ENCODE peak calls at places on chromosomes 7 and 10, in six cellular contexts. T, I, O, V, U and Z are unnamed samples.

GRCh38 chr7:138625084-138625848 is 75.9 kb downstream of the SVOPL start:
- DNase-seq in O (no peak), U (no peak), I (no peak), T (no peak), V (no peak), Z (no peak)

GRCh38 chr7:149670288-149670687 is 103.1 kb downstream of the ZNF467 start:
- DNase-seq in I (no peak), U (no peak), O (peak), V (no peak), T (no peak), Z (no peak)

GRCh38 chr7:74061840-74062539 is 21.6 kb upstream of the LIMK1 start:
- DNase-seq in V (peak), U (peak), O (peak), I (peak), T (peak), Z (peak)

GRCh38 chr10:114068054-114068707 is 24.5 kb downstream of the ADRB1 start:
- DNase-seq in V (no peak), O (no peak), I (no peak), U (no peak), T (no peak), Z (no peak)

GRCh38 chr7:7861211-7861633 is 107.4 kb upstream of the GLCCI1 start:
- DNase-seq in T (peak), U (no peak), I (peak), O (peak), V (no peak), Z (no peak)

GRCh38 chr10:80356563-80356999 is at the start of the genes DYDC1 and DYDC2:
- DNase-seq in O (no peak), I (no peak), U (no peak), T (no peak), V (peak), Z (no peak)

GRCh38 chr7:149125189-149125863 is 798 bp downstream of the ZNF425 start:
- DNase-seq in T (no peak), U (no peak), V (no peak), I (no peak), O (peak), Z (no peak)

GRCh38 chr7:47587976-47588375 is 6.1 kb upstream of the TNS3 start:
- DNase-seq in O (no peak), U (no peak), I (no peak), V (no peak), T (no peak), Z (no peak)

GRCh38 chr10:122531261-122531660 is 29.3 kb upstream of the DMBT1 start:
- DNase-seq in T (no peak), O (no peak), I (no peak), U (no peak), V (no peak), Z (no peak)

GRCh38 chr7:79520543-79520942 is 67.1 kb upstream of the MAGI2 start:
- DNase-seq in T (no peak), U (no peak), O (no peak), V (no peak), I (no peak), Z (no peak)

GRCh38 chr10:101367569-101368453 is 13.8 kb downstream of the BTRC start:
- DNase-seq in U (no peak), I (peak), T (peak), V (no peak), O (peak), Z (no peak)

GRCh38 chr7:108246227-108246837 is 116.2 kb upstream of the LAMB4 start:
- DNase-seq in T (peak), U (no peak), V (no peak), I (peak), O (peak), Z (peak)

GRCh38 chr7:27204851-27205322 is 5.0 kb upstream of the HOXA13 start:
- DNase-seq in O (no peak), U (no peak), I (no peak), T (no peak), V (peak), Z (no peak)

GRCh38 chr7:81752318-81752714 is 17.5 kb downstream of the HGF start:
- DNase-seq in T (no peak), O (no peak), U (no peak), V (no peak), I (no peak), Z (no peak)

GRCh38 chr7:156903232-156903909 is 10.4 kb upstream of the LMBR1 start:
- DNase-seq in V (no peak), T (no peak), U (peak), O (peak), I (no peak), Z (no peak)

GRCh38 chr7:151388430-151388829 is 21.4 kb downstream of the WDR86 start:
- DNase-seq in T (no peak), V (peak), O (no peak), U (no peak), I (no peak), Z (no peak)

GRCh38 chr7:149881328-149882263 is 7.8 kb downstream of the ATP6V0E2 start:
- DNase-seq in O (no peak), T (no peak), U (no peak), V (no peak), I (no peak), Z (no peak)

GRCh38 chr7:23473848-23474097 is 3.5 kb upstream of the IGF2BP3 start:
- DNase-seq in O (no peak), I (no peak), T (no peak), U (no peak), V (no peak), Z (no peak)

GRCh38 chr10:28120043-28120749 is 121.3 kb upstream of the ODAD2 start:
- DNase-seq in T (no peak), U (no peak), I (no peak), O (no peak), V (peak), Z (no peak)

GRCh38 chr10:101087965-101088364 is 26.2 kb downstream of the KAZALD1 start:
- DNase-seq in T (no peak), I (no peak), U (no peak), V (no peak), O (no peak), Z (no peak)

GRCh38 chr10:1375805-1376170 is 319.6 kb downstream of the WDR37 start:
- DNase-seq in U (no peak), I (no peak), T (no peak), O (no peak), V (no peak), Z (no peak)

GRCh38 chr7:129519464-129519863 is 17.1 kb downstream of the SMKR1 start:
- DNase-seq in O (no peak), V (no peak), U (no peak), T (no peak), I (no peak), Z (no peak)

GRCh38 chr10:103480521-103480920 is 1.5 kb upstream of the CALHM3 start:
- DNase-seq in T (no peak), I (no peak), O (peak), V (no peak), U (no peak), Z (no peak)

GRCh38 chr7:94509879-94510581 is 421 bp downstream of the CASD1 start:
- DNase-seq in U (peak), O (peak), V (peak), I (no peak), T (no peak), Z (no peak)

GRCh38 chr10:15485684-15486316 is 114.7 kb upstream of the FAM171A1 start:
- DNase-seq in T (no peak), U (peak), O (peak), V (no peak), I (no peak), Z (no peak)

GRCh38 chr7:34727464-34727995 is 69.5 kb downstream of the NPSR1 start:
- DNase-seq in O (no peak), U (no peak), T (peak), V (no peak), I (no peak), Z (no peak)

GRCh38 chr7:112204072-112204775 is 2.0 kb downstream of the DOCK4 start:
- DNase-seq in T (no peak), O (peak), U (no peak), I (no peak), V (no peak), Z (no peak)

GRCh38 chr10:6423004-6423403 is 157.1 kb downstream of the PRKCQ start:
- DNase-seq in V (no peak), T (no peak), I (no peak), U (no peak), O (no peak), Z (no peak)

GRCh38 chr10:69425513-69426298 is 9.0 kb upstream of the TACR2 start:
- DNase-seq in T (no peak), U (no peak), I (no peak), O (no peak), V (no peak), Z (no peak)

GRCh38 chr10:47367646-47368045 is 16.4 kb downstream of the ZNF488 start:
- DNase-seq in V (no peak), T (no peak), U (peak), I (no peak), O (no peak), Z (no peak)

GRCh38 chr10:130073912-130074311 is 36.7 kb downstream of the C10orf143 start:
- DNase-seq in U (no peak), I (no peak), T (no peak), V (no peak), O (no peak), Z (no peak)

GRCh38 chr10:130072247-130072646 is 38.4 kb downstream of the C10orf143 start:
- DNase-seq in O (no peak), V (no peak), I (no peak), T (no peak), U (no peak), Z (no peak)

GRCh38 chr10:130076681-130077080 is 33.9 kb downstream of the C10orf143 start:
- DNase-seq in V (no peak), T (no peak), O (no peak), I (no peak), U (no peak), Z (no peak)

GRCh38 chr10:130078120-130078519 is 32.5 kb downstream of the C10orf143 start:
- DNase-seq in T (no peak), O (no peak), V (no peak), U (no peak), I (no peak), Z (no peak)

DNA sequence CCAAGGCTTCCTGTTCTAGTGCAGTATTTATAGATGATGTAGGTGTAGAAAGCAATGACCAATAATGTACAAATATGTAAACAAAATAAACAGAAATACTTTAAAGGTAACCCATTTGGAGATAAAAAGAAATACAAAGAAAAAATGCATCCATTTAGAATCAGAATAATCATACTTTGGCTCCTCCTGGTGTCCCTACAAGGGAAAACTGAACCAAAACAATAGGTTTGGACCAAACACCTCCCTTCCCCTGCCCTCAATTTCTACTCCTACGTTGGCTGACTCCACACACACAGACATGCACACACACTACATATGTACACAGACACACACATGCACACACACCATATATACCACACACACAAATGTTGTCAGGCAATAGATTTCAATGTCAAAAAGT is 36.0 kb downstream of the C10orf143 start:
- DNase-seq in T (no peak), V (no peak), O (no peak), U (no peak), I (no peak), Z (no peak)
- TF ChIP-seq CTCF in T (no peak), V (no peak), O (no peak), U (no peak), I (no peak), Z (no peak)

DNA sequence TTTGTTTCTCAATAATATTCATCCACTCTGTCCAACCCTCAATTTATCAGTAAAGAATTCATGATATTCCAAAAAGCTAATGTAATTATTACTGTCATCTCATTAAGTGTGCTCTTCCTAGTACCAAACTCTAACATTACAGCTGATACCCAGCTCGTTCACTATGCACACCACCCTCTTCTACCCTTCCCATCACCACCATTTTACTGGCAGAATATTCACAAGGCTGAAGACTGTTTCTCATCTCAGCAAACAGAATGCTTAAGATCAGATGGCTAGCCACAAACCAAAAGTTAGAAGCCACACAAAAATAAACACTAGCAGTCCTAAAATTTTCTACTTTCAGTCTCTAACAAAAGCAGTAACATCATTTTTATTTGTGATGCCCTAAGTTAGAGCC is 121.5 kb downstream of the SRPK2 start:
- DNase-seq in O (no peak), V (no peak), I (no peak), U (no peak), T (no peak), Z (no peak)
- H3K4me3 ChIP-seq in O (no peak), V (no peak), I (peak), U (peak), T (no peak), Z (no peak)

GRCh38 chr7:84218681-84219080 is 24.1 kb upstream of the SEMA3A start:
- DNase-seq in U (no peak), T (no peak), V (no peak), O (peak), I (no peak), Z (no peak)

GRCh38 chr7:84219310-84219709 is 24.7 kb upstream of the SEMA3A start:
- DNase-seq in O (peak), V (no peak), I (no peak), U (no peak), T (no peak), Z (no peak)

DNA sequence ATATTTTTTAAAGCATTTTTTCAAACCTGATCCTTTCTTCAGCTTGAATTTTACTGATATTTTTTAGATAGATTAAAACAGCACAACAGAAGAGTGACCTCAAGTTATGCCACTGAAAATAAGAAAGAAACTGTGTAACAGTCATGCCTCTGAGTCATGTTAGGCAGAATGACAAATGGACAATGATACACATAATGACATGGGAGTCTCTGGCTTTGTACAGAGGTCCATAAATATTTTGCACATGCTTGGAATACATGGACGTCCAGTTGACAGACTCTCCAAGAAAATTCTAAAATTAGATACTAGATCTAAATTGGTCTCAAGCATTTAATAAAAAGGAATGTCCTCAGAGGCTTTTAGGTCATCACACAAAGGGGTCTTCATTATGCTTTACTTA is 21.9 kb upstream of the SEMA3A start:
- DNase-seq in V (no peak), O (peak), I (no peak), U (no peak), T (no peak), Z (no peak)
- TF ChIP-seq CTCF in V (no peak), O (no peak), I (no peak), U (no peak), T (no peak), Z (no peak)

GRCh38 chr7:56053993-56054392 is 2.4 kb downstream of the CCT6A start:
- DNase-seq in U (no peak), T (no peak), O (no peak), I (no peak), V (no peak), Z (no peak)

GRCh38 chr7:56051339-56052191 is at the start of the genes CCT6A and PSPH:
- DNase-seq in T (peak), U (peak), V (peak), O (peak), I (peak), Z (peak)

GRCh38 chr7:56048245-56048644 is 3.0 kb downstream of the PSPH start:
- DNase-seq in T (no peak), V (no peak), U (no peak), I (no peak), O (no peak), Z (no peak)

GRCh38 chr7:56051053-56051338 is 248 bp downstream of the PSPH start:
- DNase-seq in V (no peak), I (no peak), T (no peak), U (no peak), O (no peak), Z (no peak)

GRCh38 chr7:56053379-56053778 is 1.8 kb downstream of the CCT6A start:
- DNase-seq in I (no peak), U (no peak), O (no peak), V (no peak), T (no peak), Z (no peak)
- H3K4me3 ChIP-seq in I (no peak), U (no peak), O (no peak), V (no peak), T (peak), Z (peak)

GRCh38 chr7:124077546-124077945 is 44.7 kb upstream of the TMEM229A start:
- DNase-seq in U (no peak), V (no peak), O (no peak), T (no peak), I (no peak), Z (no peak)
- TF ChIP-seq CTCF in U (no peak), V (no peak), O (no peak), T (no peak), I (no peak), Z (no peak)

GRCh38 chr7:92716825-92717580 is 119.4 kb downstream of the CDK6 start:
- DNase-seq in U (no peak), O (no peak), T (no peak), I (no peak), V (no peak), Z (no peak)
- H3K4me3 ChIP-seq in U (peak), O (no peak), T (peak), I (no peak), V (no peak), Z (no peak)

GRCh38 chr10:124624875-124625274 is 119.3 kb downstream of the FAM53B start:
- DNase-seq in U (no peak), O (no peak), T (no peak), I (no peak), V (no peak), Z (no peak)

GRCh38 chr10:124628676-124629021 is 115.5 kb downstream of the FAM53B start:
- DNase-seq in T (no peak), V (no peak), U (no peak), O (no peak), I (no peak), Z (no peak)

GRCh38 chr10:124627851-124628675 is 116.1 kb downstream of the FAM53B start:
- DNase-seq in U (no peak), V (no peak), I (no peak), T (no peak), O (no peak), Z (no peak)

GRCh38 chr10:124625831-124626238 is 118.3 kb downstream of the FAM53B start:
- DNase-seq in U (no peak), T (no peak), V (no peak), O (peak), I (no peak), Z (no peak)

DNA sequence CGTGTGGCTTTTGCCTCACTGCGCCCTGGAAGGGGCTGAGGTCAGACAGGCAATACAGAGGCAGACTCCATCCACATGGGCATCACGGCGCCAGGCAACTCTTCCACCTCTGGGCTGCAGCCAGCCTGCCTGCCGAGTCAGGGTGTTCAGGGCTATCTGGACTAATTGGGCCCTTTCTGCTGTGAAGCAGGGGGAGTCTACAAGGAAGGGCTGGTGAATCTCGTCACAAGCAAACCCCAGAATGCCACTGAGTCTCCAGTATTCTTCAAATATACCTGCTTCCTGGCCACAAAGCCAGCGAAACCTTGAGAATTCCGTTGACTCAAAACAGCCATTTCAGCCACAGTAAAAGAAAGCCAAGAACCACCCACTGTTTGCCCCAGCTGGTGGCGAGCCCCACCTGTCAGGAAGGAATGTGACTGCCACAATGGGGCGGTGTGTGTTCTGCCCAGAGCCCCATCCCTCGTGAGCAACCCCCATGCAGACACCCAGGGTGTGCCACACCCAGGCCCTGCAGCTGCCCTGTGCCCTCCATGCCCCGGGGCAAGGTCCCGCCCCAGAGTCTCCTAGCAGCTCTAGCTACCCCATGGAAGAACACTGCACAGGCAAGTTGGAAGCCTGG is 117.3 kb downstream of the FAM53B start:
- DNase-seq in V (no peak), I (no peak), T (no peak), O (no peak), U (no peak), Z (no peak)
- TF ChIP-seq CTCF in V (no peak), I (no peak), T (no peak), O (no peak), U (no peak), Z (no peak)

GRCh38 chr7:77822269-77822668 is 23.7 kb downstream of the PHTF2 start:
- DNase-seq in T (no peak), I (no peak), U (no peak), V (no peak), O (no peak), Z (no peak)
- H3K4me3 ChIP-seq in T (no peak), I (no peak), U (no peak), V (no peak), O (no peak), Z (no peak)

GRCh38 chr7:2520131-2520807 is 695 bp downstream of the LFNG start:
- DNase-seq in V (no peak), I (no peak), T (no peak), O (no peak), U (no peak), Z (no peak)
- TF ChIP-seq CTCF in V (no peak), I (peak), T (no peak), O (no peak), U (no peak), Z (no peak)